ENCODE peak calls at places on chromosomes 4 and X, in eight cellular contexts. H is ascending aorta, W is GM13977, T is coronary artery, U is upper lobe of right lung, I is cardiac fibroblast, G is GM20000, S is IMR-90. P is an unnamed sample.
A peak's percentile ranks its signal among the peaks of the same experiment; 100 is the strongest.

GRCh38 chrX:123834116-123834515 is 25.7 kb upstream of the XIAP start:
- DNase-seq in I (no peak), S (no peak), H (no peak), W (no peak), U (no peak), G (no peak), T (no peak), P (no peak)

GRCh38 chr4:87574996-87575395 is 33.3 kb upstream of the DSPP start:
- DNase-seq in W (no peak), U (no peak), H (no peak), T (no peak), I (no peak), G (no peak), S (no peak), P (no peak)

GRCh38 chr4:164402554-164402953 is 351.4 kb upstream of the SMIM31 start:
- DNase-seq in I (no peak), H (no peak), T (no peak), G (no peak), S (no peak), W (no peak), U (no peak), P (no peak)

GRCh38 chr4:174479140-174479539 is 43.1 kb downstream of the HPGD start:
- DNase-seq in W (no peak), U (no peak), I (no peak), G (no peak), H (no peak), T (no peak), S (no peak), P (no peak)

GRCh38 chr4:40325406-40326019 is 9.6 kb upstream of the CHRNA9 start:
- DNase-seq in W (peak; percentile 80), T (no peak), I (peak; percentile 82), G (peak; percentile 76), S (peak; percentile 72), H (no peak), U (no peak), P (no peak)

GRCh38 chrX:40318076-40318475 is 220.3 kb upstream of the BCOR start:
- DNase-seq in H (no peak), G (no peak), S (no peak), I (no peak), W (no peak), U (no peak), T (no peak), P (no peak)

GRCh38 chrX:109629310-109629709 is 4.3 kb upstream of the KCNE5 start:
- DNase-seq in I (peak; percentile 30), G (no peak), S (no peak), H (no peak), T (no peak), W (no peak), U (no peak), P (no peak)

GRCh38 chr4:3488791-3489190 is 25.7 kb downstream of the DOK7 start:
- DNase-seq in S (no peak), H (no peak), U (no peak), W (no peak), I (no peak), G (no peak), T (no peak), P (no peak)

GRCh38 chrX:106931831-106932491 is 11.8 kb downstream of the CLDN2 start:
- DNase-seq in G (no peak), T (no peak), U (no peak), W (no peak), H (no peak), S (peak; percentile 33), I (no peak), P (no peak)

GRCh38 chrX:135477576-135477975 is 42.9 kb upstream of the INTS6L start:
- DNase-seq in W (peak; percentile 9), T (no peak), G (peak; percentile 5), I (peak; percentile 75), H (no peak), S (peak; percentile 49), U (peak; percentile 67), P (no peak)

GRCh38 chr4:152462047-152462446 is 73.8 kb downstream of the FBXW7 start:
- DNase-seq in I (no peak), H (no peak), S (no peak), G (peak; percentile 18), T (no peak), U (no peak), W (no peak), P (no peak)

GRCh38 chr4:122541996-122542395 is 78.9 kb downstream of the IL21 start:
- DNase-seq in U (no peak), S (no peak), T (no peak), I (no peak), G (no peak), H (no peak), W (no peak), P (no peak)

GRCh38 chr4:11799182-11799581 is 370.5 kb upstream of the HS3ST1 start:
- DNase-seq in T (no peak), W (no peak), S (no peak), U (no peak), H (no peak), G (no peak), I (no peak), P (no peak)

GRCh38 chrX:103540145-103540544 is 20.9 kb upstream of the RAB40A start:
- DNase-seq in H (no peak), G (no peak), I (peak; percentile 56), U (no peak), T (no peak), S (peak; percentile 58), W (no peak), P (no peak)

DNA sequence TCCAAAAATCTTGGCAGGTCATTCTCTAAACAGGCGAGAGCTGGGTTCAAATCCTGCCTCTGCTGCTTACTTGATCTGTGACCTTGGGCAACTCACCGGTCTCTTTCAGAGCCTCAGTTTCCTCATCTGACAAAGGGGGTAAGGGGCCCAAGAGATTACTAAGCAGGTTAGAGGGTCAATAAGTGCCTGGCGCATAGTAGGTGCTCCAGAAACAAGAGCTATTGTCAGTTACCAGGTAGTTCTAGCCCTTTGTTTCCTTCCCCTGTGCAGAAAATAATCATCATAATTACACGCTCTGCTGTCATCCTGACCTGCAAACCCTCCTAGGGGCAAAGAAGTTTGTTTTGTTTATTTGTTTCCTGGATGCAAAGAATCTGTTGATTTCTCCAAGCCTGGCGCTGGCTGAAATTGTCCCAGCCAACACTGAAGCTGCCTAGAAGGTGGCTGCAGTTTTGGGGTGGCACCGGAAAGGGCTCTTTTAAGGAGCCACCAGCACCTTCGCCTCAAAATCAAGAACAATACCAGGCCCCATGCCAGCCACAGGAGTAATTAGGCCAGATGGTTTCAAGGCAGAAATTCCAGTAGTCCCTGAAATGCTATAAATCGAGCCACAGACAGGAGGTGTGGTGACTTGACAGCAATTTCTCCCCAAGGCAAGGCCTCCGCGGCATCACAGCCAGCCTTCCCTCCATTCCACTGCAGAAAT is 10.2 kb upstream of the KIAA0232 start:
- DNase-seq in H (no peak), W (no peak), G (no peak), T (no peak), S (no peak), U (no peak), I (no peak), P (no peak)
- TF ChIP-seq CTCF in H (no peak), W (no peak), G (no peak), T (no peak), S (no peak), U (no peak), I (no peak), P (no peak)

DNA sequence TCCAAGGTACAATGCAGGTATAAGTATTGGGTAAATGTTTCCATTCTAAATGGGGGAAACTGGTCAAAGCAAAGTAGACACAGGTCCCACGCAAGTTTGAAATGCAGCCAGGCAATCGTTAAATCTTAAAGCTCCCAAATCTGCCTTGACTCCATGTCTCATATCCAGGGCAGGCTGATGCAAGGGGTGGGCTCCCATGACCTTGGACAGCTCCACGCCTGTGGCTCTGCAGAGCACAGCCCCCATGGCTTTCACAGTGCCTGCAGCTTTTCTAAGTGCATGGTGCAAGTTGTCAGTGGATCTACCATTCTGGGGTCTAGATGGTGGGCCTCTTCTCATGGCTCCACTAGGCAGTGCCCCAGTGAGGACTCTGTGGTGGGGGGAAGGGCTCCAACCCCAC is 436.4 kb downstream of the DMD start:
- DNase-seq in W (no peak), G (no peak), S (no peak), U (no peak), H (no peak), I (no peak), T (no peak), P (no peak)
- TF ChIP-seq CTCF in W (no peak), G (no peak), S (no peak), U (no peak), H (no peak), I (no peak), T (no peak), P (no peak)

GRCh38 chr4:53703267-53703655 is 112.0 kb upstream of the LNX1 start:
- DNase-seq in U (no peak), T (no peak), S (no peak), H (no peak), W (no peak), G (no peak), I (no peak), P (no peak)

GRCh38 chr4:53704329-53704728 is 113.0 kb upstream of the LNX1 start:
- DNase-seq in G (no peak), H (no peak), I (no peak), T (no peak), U (no peak), W (no peak), S (no peak), P (no peak)

GRCh38 chr4:53705151-53705764 is 114.0 kb upstream of the LNX1 start:
- DNase-seq in S (no peak), I (no peak), G (peak; percentile 7), H (no peak), U (no peak), T (no peak), W (no peak), P (no peak)

GRCh38 chr4:53705972-53706371 is 114.7 kb upstream of the LNX1 start:
- DNase-seq in S (no peak), H (no peak), W (no peak), U (no peak), G (no peak), I (no peak), T (no peak), P (no peak)

DNA sequence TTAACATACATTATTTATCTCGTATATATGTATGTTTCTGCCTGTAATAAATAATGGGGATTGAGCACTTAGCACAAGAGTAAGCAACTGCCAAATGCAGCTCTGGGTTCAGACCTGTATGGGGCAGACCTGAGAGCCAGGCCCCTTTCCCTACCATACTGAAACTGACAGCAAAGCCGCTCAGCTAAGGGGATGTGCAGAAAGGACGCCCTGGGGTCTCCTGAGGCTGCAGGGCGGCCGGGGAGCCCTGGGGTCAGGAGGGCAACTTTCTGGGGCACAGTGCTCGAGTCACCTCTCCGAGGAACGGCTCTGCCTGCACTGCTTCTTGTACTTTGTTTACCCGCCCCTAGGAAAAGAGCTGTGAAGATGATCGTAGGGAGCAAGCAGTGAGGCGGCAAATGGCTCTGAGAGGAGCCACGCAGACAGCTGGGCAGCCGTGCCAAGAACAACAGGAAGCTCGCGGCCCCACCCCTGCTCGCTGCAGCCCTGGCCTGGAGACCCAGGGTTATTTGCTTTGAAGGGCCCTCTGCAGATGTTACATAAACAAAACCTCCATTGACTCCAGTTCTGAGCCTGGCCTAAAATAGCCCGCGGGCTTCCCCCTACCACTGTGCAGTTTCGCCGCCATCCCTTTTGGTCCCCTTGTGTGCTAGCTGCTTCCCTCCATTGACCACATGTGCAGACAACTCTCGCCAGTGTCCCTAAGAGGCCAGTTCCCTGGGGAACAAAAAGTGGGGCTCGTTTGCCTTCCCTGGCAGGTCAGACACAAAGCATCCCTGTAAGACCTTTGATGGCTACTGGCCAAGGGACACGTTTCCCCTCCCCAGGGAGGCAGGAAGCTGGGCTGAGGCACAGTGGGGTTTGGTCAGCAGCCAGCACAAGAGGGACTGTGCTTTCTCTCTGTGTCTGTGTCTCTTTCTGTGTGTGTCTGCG is 111.3 kb upstream of the LNX1 start:
- DNase-seq in G (peak; percentile 36), W (peak; percentile 31), I (peak; percentile 92), S (peak; percentile 77), T (peak; percentile 81), U (peak; percentile 78), H (peak; percentile 80), P (no peak)
- TF ChIP-seq CTCF in G (no peak), W (peak; percentile 31), I (peak; percentile 27), S (peak; percentile 10), T (no peak), U (peak; percentile 12), H (no peak), P (no peak)

GRCh38 chr4:5142726-5143125 is 91.4 kb downstream of the STK32B start:
- DNase-seq in T (no peak), S (peak; percentile 66), W (no peak), G (no peak), H (no peak), I (peak; percentile 50), U (no peak), P (no peak)
- TF ChIP-seq CTCF in T (no peak), S (peak; percentile 67), W (peak; percentile 28), G (no peak), H (peak; percentile 28), I (peak; percentile 30), U (peak; percentile 52), P (no peak)